ENCODE peak calls at places on chromosomes 11 and 22, in ten cellular contexts. Y is transverse colon, J is prostate gland, M is endothelial cell of umbilical vein, I is body of pancreas, X is adrenal gland, B is spleen, Q is suprapubic skin, W is ovary, L is breast epithelium. E is an unnamed sample.
A peak's percentile ranks its signal among the peaks of the same experiment; 100 is the strongest.

GRCh38 chr22:31734512-31734911 is 15.4 kb downstream of the PRR14L start:
- DNase-seq in Y (no peak), J (no peak), M (no peak), I (no peak), X (no peak), B (no peak), Q (no peak), W (no peak), L (no peak), E (no peak)

GRCh38 chr11:12762283-12762682 is 88.1 kb downstream of the TEAD1 start:
- DNase-seq in Y (no peak), J (no peak), M (no peak), I (no peak), X (no peak), B (no peak), Q (no peak), W (no peak), L (no peak), E (no peak)

GRCh38 chr22:45376703-45377102 is 36.7 kb downstream of the SMC1B start:
- DNase-seq in Y (peak; percentile 13), J (no peak), M (peak; percentile 48), I (peak; percentile 49), X (peak; percentile 44), B (no peak), Q (no peak), W (peak; percentile 67), L (no peak), E (no peak)

GRCh38 chr11:71215372-71215965 is 36.9 kb downstream of the SHANK2 start:
- DNase-seq in Y (no peak), J (no peak), M (no peak), I (no peak), X (no peak), B (peak; percentile 54), Q (no peak), W (no peak), L (no peak), E (no peak)

GRCh38 chr22:49777569-49778250 is 50.0 kb downstream of the BRD1 start:
- DNase-seq in Y (no peak), J (no peak), M (no peak), I (no peak), X (no peak), B (no peak), Q (no peak), W (peak; percentile 21), L (no peak), E (no peak)

GRCh38 chr11:86269645-86270044 is 25.1 kb downstream of the EED start:
- DNase-seq in Y (no peak), J (no peak), M (no peak), I (no peak), X (no peak), B (no peak), Q (no peak), W (no peak), L (no peak), E (no peak)

GRCh38 chr11:113603277-113604059 is 102.6 kb downstream of the TMPRSS5 start:
- DNase-seq in Y (no peak), J (no peak), M (peak; percentile 18), I (peak; percentile 11), X (peak; percentile 18), B (no peak), Q (no peak), W (no peak), L (no peak), E (no peak)

GRCh38 chr11:59187587-59187986 is 15.7 kb downstream of the DTX4 start:
- DNase-seq in Y (peak; percentile 71), J (no peak), M (no peak), I (peak; percentile 43), X (peak; percentile 48), B (no peak), Q (peak; percentile 87), W (no peak), L (no peak), E (peak; percentile 16)

GRCh38 chr11:107927559-107927958 is 689 bp upstream of the RAB39A start:
- DNase-seq in Y (no peak), J (no peak), M (no peak), I (no peak), X (no peak), B (no peak), Q (no peak), W (no peak), L (no peak), E (no peak)
- H3K4me3 ChIP-seq in Y (no peak overlapping the region), J (no peak overlapping the region), M (peak overlapping the region; percentile 5), I (no peak overlapping the region), X (no peak overlapping the region), B (peak overlapping the region; percentile 58), Q (peak overlapping the region; percentile 55), W (no peak overlapping the region), L (no peak overlapping the region), E (no peak overlapping the region)

GRCh38 chr11:65503923-65504670 is 5.3 kb downstream of the MALAT1 start:
- DNase-seq in Y (no peak), J (peak; percentile 29), M (peak; percentile 50), I (no peak), X (peak; percentile 53), B (no peak), Q (no peak), W (peak; percentile 13), L (no peak), E (no peak)

GRCh38 chr11:65504671-65505433 is 6.0 kb downstream of the MALAT1 start:
- DNase-seq in Y (no peak), J (no peak), M (peak; percentile 35), I (no peak), X (no peak), B (no peak), Q (no peak), W (peak; percentile 28), L (no peak), E (no peak)

GRCh38 chr11:65503606-65503922 is 4.7 kb downstream of the MALAT1 start:
- DNase-seq in Y (no peak), J (no peak), M (no peak), I (no peak), X (no peak), B (no peak), Q (no peak), W (no peak), L (no peak), E (no peak)

GRCh38 chr11:65506316-65506769 is 7.5 kb downstream of the MALAT1 start:
- DNase-seq in Y (no peak), J (no peak), M (no peak), I (no peak), X (no peak), B (no peak), Q (no peak), W (no peak), L (no peak), E (no peak)

GRCh38 chr11:65506770-65507485 is 8.1 kb downstream of the MALAT1 start:
- DNase-seq in Y (peak; percentile 74), J (peak; percentile 75), M (peak; percentile 61), I (no peak), X (peak; percentile 85), B (no peak), Q (no peak), W (peak; percentile 64), L (peak; percentile 62), E (no peak)
- TF ChIP-seq POLR2A in Y (peak; percentile 80), J (peak; percentile 6), M (peak; percentile 87), I (peak; percentile 72), X (peak; percentile 78), B (no peak), Q (peak; percentile 42), W (no peak), L (peak; percentile 8), E (peak; percentile 51)

GRCh38 chr11:64186205-64187165 is 514 bp downstream of the STIP1 start:
- DNase-seq in Y (peak; percentile 29), J (peak; percentile 38), M (peak; percentile 39), I (peak; percentile 58), X (peak; percentile 64), B (no peak), Q (no peak), W (no peak), L (no peak), E (no peak)

GRCh38 chr11:64180871-64181270 is 5.1 kb upstream of the STIP1 start:
- DNase-seq in Y (no peak), J (no peak), M (no peak), I (no peak), X (peak; percentile 39), B (no peak), Q (no peak), W (no peak), L (no peak), E (no peak)

GRCh38 chr11:64185323-64186204 is at the start of gene STIP1:
- DNase-seq in Y (peak; percentile 99), J (peak; percentile 100), M (peak; percentile 100), I (peak; percentile 100), X (peak; percentile 99), B (peak; percentile 100), Q (peak; percentile 100), W (peak; percentile 99), L (peak; percentile 100), E (peak; percentile 98)

GRCh38 chr11:64181506-64182411 is 4.2 kb upstream of the STIP1 start:
- DNase-seq in Y (peak; percentile 93), J (peak; percentile 81), M (peak; percentile 95), I (peak; percentile 97), X (peak; percentile 98), B (peak; percentile 90), Q (peak; percentile 96), W (peak; percentile 88), L (peak; percentile 75), E (peak; percentile 45)

DNA sequence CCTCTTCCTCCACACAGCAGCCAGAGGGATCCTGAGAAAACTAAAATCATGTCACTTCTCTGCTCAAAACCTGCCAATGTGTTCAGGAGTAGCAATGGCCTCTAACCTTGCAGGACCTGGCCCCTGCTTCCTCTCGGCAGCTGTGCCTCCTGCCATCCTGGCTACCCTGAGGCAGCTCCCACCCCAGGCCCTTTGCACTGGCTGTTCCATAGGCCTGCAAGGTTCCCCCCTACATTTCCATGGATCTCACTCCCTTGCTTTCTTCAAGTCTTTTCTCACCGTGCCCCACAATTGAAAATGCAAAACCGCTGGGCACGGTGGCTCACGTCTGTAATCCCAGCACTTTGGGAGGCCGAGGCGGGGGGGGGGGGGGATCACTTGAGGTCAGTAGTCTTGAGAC is 2.1 kb upstream of the STIP1 start:
- DNase-seq in Y (no peak), J (no peak), M (no peak), I (no peak), X (no peak), B (no peak), Q (no peak), W (no peak), L (no peak), E (no peak)
- H3K4me3 ChIP-seq in Y (no peak overlapping the region), J (no peak overlapping the region), M (no peak overlapping the region), I (no peak overlapping the region), X (no peak overlapping the region), B (no peak overlapping the region), Q (no peak overlapping the region), W (no peak overlapping the region), L (no peak overlapping the region), E (no peak overlapping the region)

GRCh38 chr11:112159098-112159761 is 4.7 kb downstream of the IL18 start:
- DNase-seq in Y (no peak), J (no peak), M (no peak), I (no peak), X (no peak), B (no peak), Q (no peak), W (no peak), L (no peak), E (no peak)

GRCh38 chr11:112162761-112163669 is 879 bp downstream of the IL18 start:
- DNase-seq in Y (no peak), J (no peak), M (no peak), I (no peak), X (no peak), B (no peak), Q (no peak), W (no peak), L (no peak), E (no peak)

GRCh38 chr11:112160452-112160851 is 3.4 kb downstream of the IL18 start:
- DNase-seq in Y (no peak), J (no peak), M (no peak), I (no peak), X (no peak), B (no peak), Q (no peak), W (no peak), L (no peak), E (no peak)

GRCh38 chr11:112163875-112164521 is at the start of gene IL18:
- DNase-seq in Y (peak; percentile 88), J (no peak), M (no peak), I (peak; percentile 82), X (peak; percentile 29), B (peak; percentile 84), Q (no peak), W (no peak), L (no peak), E (no peak)

DNA sequence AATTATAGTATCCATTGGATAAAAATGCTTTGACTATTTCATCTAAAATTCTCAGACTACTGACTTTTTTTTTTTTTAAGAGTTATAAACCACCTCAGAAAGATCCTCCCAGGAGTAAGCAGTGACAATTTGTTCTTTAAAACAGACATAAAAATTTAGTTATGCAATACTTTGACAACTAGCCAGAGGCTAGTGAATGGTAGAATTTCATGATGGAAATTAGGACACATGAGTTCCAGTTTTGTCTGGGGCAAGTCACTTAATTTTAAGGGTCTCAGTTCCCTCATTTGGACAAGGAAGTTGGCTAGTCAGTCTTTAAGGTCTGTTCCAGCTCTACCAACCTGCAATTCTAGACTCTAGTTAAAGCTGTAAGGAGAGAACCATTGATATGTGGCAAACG is 2.9 kb downstream of the IL18 start:
- DNase-seq in Y (no peak), J (no peak), M (no peak), I (no peak), X (no peak), B (no peak), Q (no peak), W (no peak), L (no peak), E (no peak)
- TF ChIP-seq POLR2A in Y (no peak), J (no peak), M (no peak), I (no peak), X (no peak), B (no peak), Q (no peak), W (no peak), L (no peak), E (no peak)

E was measured in esophagus squamous epithelium.